ENCODE peak calls at places on chromosome 9, in four cellular contexts. J, A, K and Y are unnamed samples.

GRCh38 chr9:68507796-68508145 is 32.9 kb downstream of the TMEM252 start:
- DNase-seq in J (no peak), A (no peak), K (no peak), Y (no peak)

GRCh38 chr9:68794898-68795297 is 89.9 kb downstream of the PIP5K1B start:
- DNase-seq in J (no peak), A (no peak), K (no peak), Y (no peak)

GRCh38 chr9:91690540-91691249 is 259.3 kb downstream of the ROR2 start:
- DNase-seq in J (no peak), A (no peak), K (no peak), Y (no peak)

GRCh38 chr9:92964981-92965758 is 17.8 kb downstream of the FGD3 start:
- DNase-seq in J (no peak), A (peak; percentile 53), K (no peak), Y (peak; percentile 21)

GRCh38 chr9:91515074-91515687 is 91.5 kb upstream of the NFIL3 start:
- DNase-seq in J (peak; percentile 96), A (no peak), K (peak; percentile 60), Y (no peak)

GRCh38 chr9:113375057-113376023 is 1.4 kb downstream of the HDHD3 start:
- DNase-seq in J (peak; percentile 8), A (peak; percentile 75), K (no peak), Y (no peak)

GRCh38 chr9:110520120-110520701 is 59.3 kb downstream of the SVEP1 start:
- DNase-seq in J (peak; percentile 57), A (no peak), K (no peak), Y (no peak)

GRCh38 chr9:93458702-93459101 is 5.3 kb upstream of the FAM120AOS start:
- DNase-seq in J (no peak), A (no peak), K (no peak), Y (no peak)

GRCh38 chr9:125747053-125747764 is at the start of gene PBX3:
- DNase-seq in J (no peak), A (peak; percentile 54), K (no peak), Y (peak; percentile 65)

GRCh38 chr9:120745278-120745677 is 31.0 kb upstream of the MEGF9 start:
- DNase-seq in J (no peak), A (no peak), K (no peak), Y (no peak)

GRCh38 chr9:98584059-98584458 is 124.7 kb downstream of the GABBR2 start:
- DNase-seq in J (no peak), A (no peak), K (no peak), Y (no peak)

GRCh38 chr9:14193338-14193980 is 120.5 kb downstream of the NFIB start:
- DNase-seq in J (no peak), A (no peak), K (no peak), Y (no peak)

GRCh38 chr9:86135374-86135773 is 36.0 kb upstream of the GOLM1 start:
- DNase-seq in J (no peak), A (no peak), K (no peak), Y (no peak)

GRCh38 chr9:16680965-16681658 is 189.4 kb downstream of the BNC2 start:
- DNase-seq in J (peak; percentile 59), A (no peak), K (no peak), Y (no peak)

GRCh38 chr9:114287001-114287762 is 35.7 kb upstream of the ORM1 start:
- DNase-seq in J (no peak), A (no peak), K (no peak), Y (no peak)

GRCh38 chr9:19759066-19759465 is 29.8 kb downstream of the SLC24A2 start:
- DNase-seq in J (no peak), A (no peak), K (no peak), Y (no peak)

GRCh38 chr9:91734371-91734981 is 215.6 kb downstream of the ROR2 start:
- DNase-seq in J (peak; percentile 58), A (peak; percentile 76), K (no peak), Y (peak; percentile 58)

GRCh38 chr9:88804289-88804596 is 187.0 kb upstream of the S1PR3 start:
- DNase-seq in J (peak; percentile 46), A (no peak), K (no peak), Y (no peak)

GRCh38 chr9:121739971-121740370 is 88.5 kb downstream of the DAB2IP start:
- DNase-seq in J (no peak), A (no peak), K (no peak), Y (no peak)

GRCh38 chr9:133060417-133060841 is 1.4 kb upstream of the CEL start:
- DNase-seq in J (no peak), A (no peak), K (no peak), Y (no peak)

GRCh38 chr9:95433096-95433852 is 83.5 kb downstream of the PTCH1 start:
- DNase-seq in J (no peak), A (no peak), K (no peak), Y (no peak)

GRCh38 chr9:101514056-101514455 is 19.6 kb upstream of the RNF20 start:
- DNase-seq in J (peak; percentile 72), A (no peak), K (no peak), Y (no peak)

GRCh38 chr9:134100040-134100439 is 32.2 kb upstream of the BRD3 start:
- DNase-seq in J (no peak), A (no peak), K (no peak), Y (no peak)

GRCh38 chr9:134101623-134102149 is 33.9 kb upstream of the BRD3 start:
- DNase-seq in J (no peak), A (no peak), K (no peak), Y (no peak)

GRCh38 chr9:134103391-134103998 is 32.4 kb upstream of the WDR5 start:
- DNase-seq in J (no peak), A (no peak), K (no peak), Y (no peak)

DNA sequence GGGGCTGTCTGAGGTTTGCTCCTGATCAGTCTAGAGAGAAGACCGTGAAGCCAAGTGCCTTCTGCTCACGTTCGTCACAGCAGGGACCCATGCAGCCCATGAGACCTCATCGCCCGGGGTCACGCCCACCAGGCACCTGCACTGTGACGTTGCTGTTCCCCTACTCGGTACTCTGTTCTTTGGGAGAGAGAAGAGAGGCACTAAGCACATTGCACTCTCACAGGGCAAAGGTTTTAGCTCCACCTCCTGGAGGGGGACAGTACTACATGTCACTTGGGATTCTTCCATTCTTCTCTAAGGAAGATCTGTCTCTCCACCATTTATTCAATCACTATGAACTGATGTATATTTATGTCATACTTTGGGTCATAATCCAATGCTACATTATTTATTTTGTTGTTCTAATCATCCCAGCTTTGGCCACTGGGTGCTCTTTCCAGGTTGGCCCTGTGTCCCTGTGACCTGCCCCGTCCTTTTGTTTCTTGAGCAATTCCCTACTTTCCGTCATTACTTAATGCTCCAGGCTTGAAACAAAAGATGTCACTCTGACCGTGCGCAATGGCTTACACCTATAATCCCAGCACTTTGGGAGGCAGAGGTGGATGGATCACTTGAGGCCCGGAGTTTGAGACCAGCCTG is 31.4 kb upstream of the BRD3 start:
- DNase-seq in J (peak; percentile 8), A (peak; percentile 60), K (no peak), Y (peak; percentile 24)
- TF ChIP-seq CTCF in J (peak; percentile 57), A (peak; percentile 74), K (peak; percentile 52), Y (no peak)

GRCh38 chr9:128205296-128205944 is 2.2 kb downstream of the DNM1 start:
- DNase-seq in J (no peak), A (no peak), K (no peak), Y (no peak)
- TF ChIP-seq CTCF in J (no peak), A (no peak), K (no peak), Y (no peak)

GRCh38 chr9:1729631-1730030 is 285.5 kb upstream of the SMARCA2 start:
- DNase-seq in J (no peak), A (no peak), K (no peak), Y (no peak)

GRCh38 chr9:1738511-1739100 is 276.5 kb upstream of the SMARCA2 start:
- DNase-seq in J (no peak), A (no peak), K (no peak), Y (no peak)

GRCh38 chr9:1726993-1727759 is 288.0 kb upstream of the SMARCA2 start:
- DNase-seq in J (no peak), A (no peak), K (no peak), Y (no peak)

DNA sequence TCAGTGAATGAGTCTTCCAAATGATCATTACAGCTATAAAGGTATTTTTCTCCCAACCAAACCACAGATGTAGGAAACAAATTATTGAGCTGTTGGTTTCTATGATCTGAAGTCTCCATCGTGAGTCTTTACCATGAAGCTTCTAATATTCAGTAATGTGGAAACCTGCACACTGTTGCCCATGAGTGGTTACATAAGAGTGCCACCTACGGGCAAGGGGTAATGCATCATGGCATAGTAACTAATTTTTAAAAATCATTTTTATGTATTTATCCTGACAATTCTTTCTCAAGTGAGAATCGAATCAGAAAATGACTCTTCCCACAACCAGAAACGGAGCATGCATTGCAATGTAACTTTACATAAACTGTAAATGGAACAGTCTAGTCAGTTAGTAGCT is 282.5 kb upstream of the SMARCA2 start:
- DNase-seq in J (no peak), A (no peak), K (no peak), Y (no peak)
- TF ChIP-seq CTCF in J (no peak), A (peak; percentile 24), K (no peak), Y (no peak)

GRCh38 chr9:78781681-78782080 is 484.8 kb downstream of the PSAT1 start:
- DNase-seq in J (peak; percentile 30), A (no peak), K (no peak), Y (no peak)
- TF ChIP-seq CTCF in J (peak; percentile 17), A (no peak), K (no peak), Y (no peak)

DNA sequence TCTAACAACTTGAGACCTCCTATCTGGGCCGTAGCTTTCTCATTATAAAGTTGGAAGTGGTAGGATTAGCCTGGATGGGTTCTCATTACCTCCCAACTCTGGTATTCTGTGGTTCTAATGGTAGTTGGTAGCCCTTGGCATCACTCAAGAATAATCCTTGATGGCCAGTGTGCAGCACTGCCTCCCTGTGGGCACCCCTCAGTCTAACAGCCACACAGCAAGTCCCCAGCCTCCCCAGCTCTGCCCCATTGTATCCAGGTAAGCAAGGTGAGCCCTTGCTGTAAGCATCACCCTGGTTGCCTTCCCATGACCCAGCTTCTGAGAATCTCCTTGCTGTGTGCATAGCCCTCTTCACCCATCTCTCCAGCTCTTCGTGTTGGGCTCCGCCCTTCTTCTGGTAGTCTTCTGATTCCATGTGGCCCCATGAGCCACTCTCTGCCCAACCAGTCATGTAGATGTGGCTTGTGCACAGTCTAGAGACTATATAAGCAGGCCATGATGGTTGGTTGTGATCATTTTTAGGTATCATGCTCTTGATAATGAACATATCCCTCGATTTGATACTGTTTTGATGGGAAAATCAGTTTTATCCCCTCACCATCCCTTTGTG is 57.6 kb upstream of the GRHPR start:
- DNase-seq in J (no peak), A (peak; percentile 18), K (no peak), Y (no peak)
- TF ChIP-seq CTCF in J (peak; percentile 14), A (peak; percentile 15), K (peak; percentile 4), Y (no peak)